ENCODE peak calls at places on chromosomes 2 and 18, in four cellular contexts. U, Z, G and K are unnamed samples.

GRCh38 chr2:208033701-208034502 is 8.6 kb upstream of the PLEKHM3 start:
- DNase-seq in U (peak), G (peak), Z (no peak), K (no peak)

GRCh38 chr2:58137221-58137620 is 90.6 kb downstream of the VRK2 start:
- DNase-seq in Z (no peak), G (no peak), U (no peak), K (no peak)

GRCh38 chr2:230140667-230141066 is 71.9 kb upstream of the SLC16A14 start:
- DNase-seq in Z (no peak), G (no peak), U (no peak), K (no peak)

GRCh38 chr2:237456200-237456731 is 30.8 kb upstream of the MLPH start:
- DNase-seq in G (no peak), Z (peak), U (no peak), K (peak)

GRCh38 chr18:51184092-51184458 is 13.4 kb downstream of the MEX3C start:
- DNase-seq in G (no peak), U (no peak), Z (no peak), K (no peak)

GRCh38 chr18:57575542-57575941 is 11.0 kb downstream of the FECH start:
- DNase-seq in Z (no peak), G (no peak), U (no peak), K (no peak)

GRCh38 chr2:69138247-69138754 is 125.3 kb downstream of the ANTXR1 start:
- DNase-seq in U (no peak), Z (no peak), G (no peak), K (no peak)

GRCh38 chr2:105582952-105583660 is 161.6 kb upstream of the NCK2 start:
- DNase-seq in Z (no peak), G (no peak), U (no peak), K (no peak)

GRCh38 chr18:63883617-63884016 is 3.9 kb upstream of the SERPINB2 start:
- DNase-seq in G (no peak), Z (no peak), U (no peak), K (no peak)

GRCh38 chr2:219416233-219416598 is 2.0 kb upstream of the DES start:
- DNase-seq in G (no peak), U (no peak), Z (no peak), K (no peak)

GRCh38 chr18:27860701-27861107 is 316.2 kb downstream of the CDH2 start:
- DNase-seq in G (no peak), Z (no peak), U (no peak), K (no peak)

GRCh38 chr2:43676322-43677050 is at the start of gene C1GALT1C1L:
- DNase-seq in G (no peak), U (peak), Z (peak), K (peak)

GRCh38 chr2:222307138-222307756 is 8.4 kb upstream of the PAX3 start:
- DNase-seq in U (no peak), Z (no peak), G (no peak), K (no peak)

GRCh38 chr2:113078350-113078839 is 10.6 kb downstream of the IL1F10 start:
- DNase-seq in G (no peak), U (no peak), Z (no peak), K (no peak)

GRCh38 chr2:20624156-20624883 is 26.6 kb downstream of the HS1BP3 start:
- DNase-seq in U (no peak), G (no peak), Z (peak), K (peak)

GRCh38 chr2:53584986-53585385 is 182.6 kb upstream of the CHAC2 start:
- DNase-seq in G (no peak), U (no peak), Z (no peak), K (no peak)

GRCh38 chr2:10041711-10042110 is 1.6 kb upstream of the KLF11 start:
- DNase-seq in Z (no peak), U (no peak), G (no peak), K (no peak)

GRCh38 chr2:98883780-98884211 is 52.2 kb downstream of the CRACDL start:
- DNase-seq in G (no peak), U (no peak), Z (no peak), K (no peak)

GRCh38 chr2:232888099-232888836 is 18.2 kb downstream of the SNORC start:
- DNase-seq in U (no peak), Z (peak), G (no peak), K (peak)

GRCh38 chr2:30692829-30693265 is 114.4 kb downstream of the CAPN13 start:
- DNase-seq in G (no peak), Z (peak), U (no peak), K (no peak)

GRCh38 chr2:50591642-50592041 is 440.3 kb downstream of the NRXN1 start:
- DNase-seq in U (no peak), Z (no peak), G (no peak), K (no peak)

GRCh38 chr2:237213325-237214040 is 127.8 kb downstream of the COPS8 start:
- DNase-seq in G (no peak), U (peak), Z (no peak), K (no peak)

GRCh38 chr2:145041706-145042105 is 521.8 kb upstream of the ZEB2 start:
- DNase-seq in U (no peak), G (no peak), Z (no peak), K (no peak)

GRCh38 chr18:46386788-46387187 is 270.2 kb downstream of the LOXHD1 start:
- DNase-seq in Z (no peak), G (no peak), U (no peak), K (no peak)

GRCh38 chr2:23246992-23247683 is 137.8 kb upstream of the KLHL29 start:
- DNase-seq in U (no peak), G (no peak), Z (no peak), K (no peak)

GRCh38 chr18:10265560-10266235 is 188.7 kb upstream of the APCDD1 start:
- DNase-seq in G (no peak), Z (no peak), U (no peak), K (no peak)

GRCh38 chr18:34723143-34723542 is 13.0 kb downstream of the DTNA start:
- DNase-seq in Z (no peak), U (no peak), G (no peak), K (no peak)

GRCh38 chr2:149489452-149489851 is 98.1 kb downstream of the MMADHC start:
- DNase-seq in G (no peak), Z (no peak), U (no peak), K (no peak)

GRCh38 chr18:63207154-63207790 is 112.3 kb downstream of the BCL2 start:
- DNase-seq in Z (no peak), U (no peak), G (no peak), K (no peak)

GRCh38 chr2:77228379-77228778 is 293.8 kb downstream of the LRRTM4 start:
- DNase-seq in U (no peak), Z (no peak), G (no peak), K (no peak)

GRCh38 chr2:23545811-23546210 is 160.8 kb downstream of the KLHL29 start:
- DNase-seq in U (no peak), G (no peak), Z (no peak), K (no peak)

GRCh38 chr2:55418512-55419235 is 982 bp downstream of the CCDC88A start:
- DNase-seq in U (no peak), G (no peak), Z (no peak), K (no peak)

GRCh38 chr18:61643884-61644647 is 248.7 kb downstream of the RNF152 start:
- DNase-seq in U (no peak), G (no peak), Z (no peak), K (no peak)